ENCODE peak calls at places on chromosomes 1 and 21, in six cellular contexts. One of them, this sample, is unnamed.

GRCh38 chr1:235326719-235327558 is 1.0 kb downstream of the ARID4B start:
- DNase-seq in fibroblast of villous mesenchyme: peak
- DNase-seq in AG10803: no peak
- DNase-seq in lower lobe of right lung: peak
- DNase-seq in pons: peak
- DNase-seq in T-cell: peak
- DNase-seq in this sample: peak

GRCh38 chr1:147217142-147217541 is 8.0 kb downstream of the FMO5 start:
- DNase-seq in T-cell: no peak
- DNase-seq in pons: no peak
- DNase-seq in AG10803: no peak
- DNase-seq in fibroblast of villous mesenchyme: no peak
- DNase-seq in lower lobe of right lung: no peak
- DNase-seq in this sample: no peak

GRCh38 chr1:10755977-10756521 is 40.4 kb downstream of the CASZ1 start:
- DNase-seq in pons: no peak
- DNase-seq in AG10803: peak
- DNase-seq in fibroblast of villous mesenchyme: peak
- DNase-seq in T-cell: peak
- DNase-seq in lower lobe of right lung: peak
- DNase-seq in this sample: peak

GRCh38 chr1:43325381-43325780 is 12.2 kb upstream of the MPL start:
- DNase-seq in fibroblast of villous mesenchyme: no peak
- DNase-seq in T-cell: no peak
- DNase-seq in pons: no peak
- DNase-seq in lower lobe of right lung: no peak
- DNase-seq in AG10803: no peak
- DNase-seq in this sample: no peak

GRCh38 chr1:153536618-153537375 is 1.0 kb upstream of the S100A6 start:
- DNase-seq in fibroblast of villous mesenchyme: no peak
- DNase-seq in pons: no peak
- DNase-seq in lower lobe of right lung: peak
- DNase-seq in T-cell: no peak
- DNase-seq in AG10803: no peak
- DNase-seq in this sample: no peak

GRCh38 chr21:42193721-42194120 is 25.2 kb upstream of the ABCG1 start:
- DNase-seq in pons: no peak
- DNase-seq in lower lobe of right lung: no peak
- DNase-seq in AG10803: no peak
- DNase-seq in T-cell: no peak
- DNase-seq in fibroblast of villous mesenchyme: no peak
- DNase-seq in this sample: no peak

GRCh38 chr1:174964261-174964984 is 35.3 kb upstream of the CACYBP start:
- DNase-seq in AG10803: peak
- DNase-seq in T-cell: no peak
- DNase-seq in lower lobe of right lung: no peak
- DNase-seq in pons: no peak
- DNase-seq in fibroblast of villous mesenchyme: peak
- DNase-seq in this sample: no peak

GRCh38 chr1:156643266-156644092 is 1.6 kb downstream of the BCAN start:
- DNase-seq in fibroblast of villous mesenchyme: no peak
- DNase-seq in lower lobe of right lung: no peak
- DNase-seq in T-cell: no peak
- DNase-seq in AG10803: no peak
- DNase-seq in pons: no peak
- DNase-seq in this sample: no peak

GRCh38 chr1:152104854-152105253 is 10.4 kb downstream of the TCHH start:
- DNase-seq in fibroblast of villous mesenchyme: no peak
- DNase-seq in lower lobe of right lung: no peak
- DNase-seq in T-cell: no peak
- DNase-seq in AG10803: no peak
- DNase-seq in pons: no peak
- DNase-seq in this sample: no peak

GRCh38 chr1:14662116-14662515 is 63.6 kb downstream of the KAZN start:
- DNase-seq in T-cell: no peak
- DNase-seq in pons: no peak
- DNase-seq in lower lobe of right lung: no peak
- DNase-seq in AG10803: no peak
- DNase-seq in fibroblast of villous mesenchyme: no peak
- DNase-seq in this sample: no peak

GRCh38 chr1:208497866-208498541 is 253.8 kb upstream of the PLXNA2 start:
- DNase-seq in fibroblast of villous mesenchyme: no peak
- DNase-seq in pons: no peak
- DNase-seq in AG10803: no peak
- DNase-seq in T-cell: no peak
- DNase-seq in lower lobe of right lung: no peak
- DNase-seq in this sample: no peak

GRCh38 chr21:45154511-45155508 is 80.4 kb downstream of the ADARB1 start:
- DNase-seq in lower lobe of right lung: no peak
- DNase-seq in pons: no peak
- DNase-seq in fibroblast of villous mesenchyme: peak
- DNase-seq in AG10803: peak
- DNase-seq in T-cell: peak
- DNase-seq in this sample: no peak

GRCh38 chr1:32091591-32091990 is 16.3 kb upstream of the KPNA6 start:
- DNase-seq in T-cell: no peak
- DNase-seq in lower lobe of right lung: no peak
- DNase-seq in pons: no peak
- DNase-seq in fibroblast of villous mesenchyme: no peak
- DNase-seq in AG10803: no peak
- DNase-seq in this sample: no peak

GRCh38 chr1:164718821-164719220 is 159.8 kb downstream of the PBX1 start:
- DNase-seq in fibroblast of villous mesenchyme: no peak
- DNase-seq in T-cell: no peak
- DNase-seq in pons: no peak
- DNase-seq in lower lobe of right lung: no peak
- DNase-seq in AG10803: peak
- DNase-seq in this sample: no peak

GRCh38 chr21:18368193-18368592 is 35.4 kb downstream of the TMPRSS15 start:
- DNase-seq in lower lobe of right lung: no peak
- DNase-seq in T-cell: no peak
- DNase-seq in AG10803: no peak
- DNase-seq in fibroblast of villous mesenchyme: no peak
- DNase-seq in pons: no peak
- DNase-seq in this sample: no peak

GRCh38 chr1:175922254-175922881 is 179.0 kb upstream of the TNR start:
- DNase-seq in AG10803: no peak
- DNase-seq in lower lobe of right lung: no peak
- DNase-seq in T-cell: no peak
- DNase-seq in fibroblast of villous mesenchyme: no peak
- DNase-seq in pons: no peak
- DNase-seq in this sample: no peak

GRCh38 chr1:70462611-70463010 is 51.5 kb downstream of the CTH start:
- DNase-seq in AG10803: no peak
- DNase-seq in lower lobe of right lung: no peak
- DNase-seq in fibroblast of villous mesenchyme: no peak
- DNase-seq in T-cell: no peak
- DNase-seq in pons: no peak
- DNase-seq in this sample: no peak

GRCh38 chr1:109438798-109439297 is 12.6 kb upstream of the PSMA5 start:
- DNase-seq in T-cell: no peak
- DNase-seq in pons: no peak
- DNase-seq in lower lobe of right lung: no peak
- DNase-seq in fibroblast of villous mesenchyme: peak
- DNase-seq in AG10803: peak
- DNase-seq in this sample: no peak

GRCh38 chr21:39904457-39904856 is 37.2 kb downstream of the PCP4 start:
- DNase-seq in pons: no peak
- DNase-seq in T-cell: no peak
- DNase-seq in AG10803: no peak
- DNase-seq in lower lobe of right lung: no peak
- DNase-seq in fibroblast of villous mesenchyme: no peak
- DNase-seq in this sample: no peak

GRCh38 chr1:192709544-192709943 is 73.6 kb downstream of the RGS13 start:
- DNase-seq in lower lobe of right lung: no peak
- DNase-seq in T-cell: no peak
- DNase-seq in fibroblast of villous mesenchyme: no peak
- DNase-seq in AG10803: no peak
- DNase-seq in pons: peak
- DNase-seq in this sample: no peak